ENCODE peak calls at places on chromosomes 13 and 19, in nine cellular contexts. W is mucosa of descending colon; M is WERI-Rb-1; T is suprapubic skin; J is kidney epithelial cell; P is Jurkat, Clone E6-1; F is lower leg skin; H is fibroblast of mammary gland; S is AG10803. R is an unnamed sample.

GRCh38 chr13:99677388-99677951 is 176.2 kb downstream of the TM9SF2 start:
- DNase-seq in W (no peak), M (no peak), T (no peak), J (no peak), P (no peak), F (no peak), H (peak; percentile 46), S (no peak), R (no peak)

GRCh38 chr19:6059996-6060599 is 50.2 kb downstream of the RFX2 start:
- DNase-seq in W (no peak), M (no peak), T (no peak), J (no peak), P (no peak), F (peak; percentile 67), H (no peak), S (no peak), R (no peak)

GRCh38 chr13:62167650-62168172 is 752.1 kb upstream of the PCDH20 start:
- DNase-seq in W (no peak), M (no peak), T (no peak), J (no peak), P (no peak), F (no peak), H (no peak), S (no peak), R (no peak)

GRCh38 chr13:99258946-99259345 is 767 bp upstream of the GPR18 start:
- DNase-seq in W (no peak), M (no peak), T (no peak), J (no peak), P (no peak), F (no peak), H (no peak), S (no peak), R (no peak)

GRCh38 chr19:30049226-30049625 is 107.2 kb downstream of the URI1 start:
- DNase-seq in W (no peak), M (no peak), T (no peak), J (no peak), P (no peak), F (no peak), H (no peak), S (no peak), R (no peak)

GRCh38 chr13:40388617-40389016 is 277.8 kb downstream of the FOXO1 start:
- DNase-seq in W (peak; percentile 81), M (no peak), T (no peak), J (no peak), P (peak; percentile 94), F (no peak), H (no peak), S (peak; percentile 13), R (no peak)

GRCh38 chr19:35143231-35143715 is at the start of gene FXYD7:
- DNase-seq in W (peak; percentile 73), M (peak; percentile 32), T (no peak), J (no peak), P (no peak), F (no peak), H (no peak), S (no peak), R (no peak)

GRCh38 chr13:91406619-91407018 is 8.2 kb downstream of the GPC5 start:
- DNase-seq in W (no peak), M (peak; percentile 69), T (no peak), J (no peak), P (peak; percentile 41), F (no peak), H (peak; percentile 54), S (peak; percentile 27), R (peak; percentile 35)

GRCh38 chr13:98060282-98060681 is 82.6 kb upstream of the FARP1 start:
- DNase-seq in W (no peak), M (peak; percentile 62), T (no peak), J (no peak), P (no peak), F (no peak), H (peak; percentile 8), S (no peak), R (no peak)

GRCh38 chr13:61275740-61276139 is 139.9 kb downstream of the PCDH20 start:
- DNase-seq in W (no peak), M (no peak), T (no peak), J (no peak), P (no peak), F (no peak), H (no peak), S (no peak), R (no peak)

GRCh38 chr19:36748431-36749275 is 24.0 kb downstream of the ZNF850 start:
- DNase-seq in W (no peak), M (no peak), T (no peak), J (no peak), P (no peak), F (no peak), H (no peak), S (no peak), R (no peak)

GRCh38 chr19:36745870-36746269 is 26.7 kb downstream of the ZNF850 start:
- DNase-seq in W (no peak), M (no peak), T (no peak), J (no peak), P (no peak), F (no peak), H (no peak), S (no peak), R (no peak)

GRCh38 chr19:36750066-36750691 is 22.4 kb downstream of the ZNF850 start:
- DNase-seq in W (no peak), M (no peak), T (no peak), J (no peak), P (no peak), F (no peak), H (no peak), S (no peak), R (no peak)

DNA sequence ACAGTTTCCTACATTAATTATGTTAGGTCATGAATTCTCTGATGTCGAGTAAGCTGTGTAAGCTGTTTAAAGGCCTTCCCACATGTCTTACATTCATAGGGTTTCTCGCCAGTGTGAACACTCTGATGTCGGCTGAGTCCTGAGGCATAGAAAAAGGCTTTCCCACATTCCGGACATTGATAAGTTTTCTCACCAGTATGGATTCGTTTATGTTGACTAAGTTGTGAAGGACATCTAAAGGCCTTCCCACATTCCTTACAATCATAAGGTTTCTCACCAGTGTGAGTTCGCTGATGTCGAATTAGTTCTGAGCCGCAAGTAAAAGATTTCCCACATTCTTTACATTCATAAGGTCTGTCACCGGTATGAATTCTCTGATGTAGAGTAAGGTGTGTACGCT is 24.9 kb downstream of the ZNF850 start:
- DNase-seq in W (no peak), M (no peak), T (no peak), J (no peak), P (no peak), F (no peak), H (no peak), S (no peak), R (no peak)
- H3K4me3 ChIP-seq in W (no peak overlapping the region), M (no peak overlapping the region), T (no peak overlapping the region), J (no peak overlapping the region), P (no peak overlapping the region), F (no peak overlapping the region), H (no peak overlapping the region), S (no peak overlapping the region), R (no peak overlapping the region)

DNA sequence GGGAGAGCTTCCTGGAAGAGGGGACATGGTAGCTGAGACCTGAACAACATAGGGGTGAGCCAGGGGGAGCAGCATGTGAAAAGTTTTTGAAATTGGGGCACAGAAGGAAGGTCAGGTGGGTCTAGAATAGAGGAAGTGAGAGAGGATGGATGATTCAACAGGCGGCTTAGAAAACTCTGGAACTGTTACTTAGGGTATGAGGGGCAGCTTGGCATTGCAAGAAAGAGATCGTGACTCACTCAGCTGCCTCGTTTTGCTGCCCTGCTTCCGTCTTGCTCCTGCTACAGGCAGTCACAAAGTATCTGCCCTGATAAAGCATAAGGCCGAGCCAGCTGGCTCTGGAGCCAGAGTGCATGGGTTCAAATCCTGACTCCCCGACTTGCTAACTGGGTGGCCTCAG is 1.3 kb upstream of the CEACAM20 start:
- DNase-seq in W (no peak), M (no peak), T (no peak), J (no peak), P (no peak), F (no peak), H (peak; percentile 4), S (peak; percentile 11), R (no peak)
- H3K4me3 ChIP-seq in W (no peak overlapping the region), M (no peak overlapping the region), T (no peak overlapping the region), J (no peak overlapping the region), P (no peak overlapping the region), F (no peak overlapping the region), H (no peak overlapping the region), S (no peak overlapping the region), R (no peak overlapping the region)

GRCh38 chr19:9672893-9673292 is 2.0 kb downstream of the ZNF562 start:
- DNase-seq in W (no peak), M (no peak), T (no peak), J (no peak), P (no peak), F (no peak), H (no peak), S (no peak), R (no peak)

GRCh38 chr19:9668544-9668943 is 6.4 kb downstream of the ZNF562 start:
- DNase-seq in W (no peak), M (no peak), T (no peak), J (no peak), P (no peak), F (no peak), H (no peak), S (no peak), R (no peak)

GRCh38 chr19:9673912-9674668 is 810 bp downstream of the ZNF562 start:
- DNase-seq in W (no peak), M (no peak), T (no peak), J (no peak), P (no peak), F (peak; percentile 66), H (peak; percentile 40), S (no peak), R (no peak)

GRCh38 chr19:9674669-9675357 is at the start of gene ZNF562:
- DNase-seq in W (peak; percentile 92), M (peak; percentile 92), T (peak; percentile 91), J (peak; percentile 61), P (peak; percentile 71), F (peak; percentile 97), H (peak; percentile 86), S (peak; percentile 84), R (peak; percentile 24)

GRCh38 chr19:9671654-9672053 is 3.2 kb downstream of the ZNF562 start:
- DNase-seq in W (no peak), M (no peak), T (no peak), J (no peak), P (peak; percentile 37), F (no peak), H (peak; percentile 3), S (no peak), R (no peak)
- H3K4me3 ChIP-seq in W (no peak overlapping the region), M (no peak overlapping the region), T (no peak overlapping the region), J (no peak overlapping the region), P (no peak overlapping the region), F (no peak overlapping the region), H (no peak overlapping the region), S (no peak overlapping the region), R (no peak overlapping the region)

DNA sequence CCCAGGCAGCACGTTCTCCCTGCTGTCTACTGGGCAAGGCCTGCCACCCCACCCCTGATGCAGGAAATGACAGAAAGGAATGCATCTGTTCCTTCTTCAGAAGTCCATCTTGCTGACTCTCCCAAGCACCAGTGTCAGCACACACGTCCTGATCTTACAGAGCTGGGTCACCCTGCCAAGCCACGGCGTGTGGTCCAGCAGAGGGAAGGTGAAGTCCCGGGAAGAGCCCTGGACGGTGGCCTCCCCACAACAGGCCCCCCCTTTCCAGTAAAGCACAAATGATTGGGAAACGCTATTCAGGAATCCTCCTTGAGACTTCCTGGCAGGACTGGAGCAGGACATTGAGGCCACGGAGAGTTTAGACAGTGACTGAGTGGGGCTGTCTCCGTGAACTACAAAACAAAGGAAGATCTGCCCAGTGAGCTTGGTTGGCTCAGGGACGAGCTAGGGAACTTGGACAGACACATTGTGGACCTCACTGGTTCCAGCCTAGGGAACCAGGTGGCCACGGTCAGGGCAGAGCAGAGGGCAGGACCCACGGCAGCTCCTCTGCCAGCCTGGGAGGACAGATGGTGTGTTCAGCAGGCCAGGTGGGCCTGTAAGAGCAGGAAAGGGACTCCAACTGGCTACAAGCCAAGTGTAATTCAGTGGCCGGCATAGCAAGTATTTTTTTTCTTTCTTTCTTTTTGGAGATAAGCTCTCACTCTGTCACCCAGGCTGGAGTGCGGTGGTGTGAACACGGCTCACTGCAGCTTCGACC is 41.7 kb downstream of the ELL start:
- DNase-seq in W (no peak), M (peak; percentile 33), T (peak; percentile 92), J (no peak), P (no peak), F (peak; percentile 96), H (peak; percentile 71), S (peak; percentile 96), R (no peak)
- H3K4me3 ChIP-seq in W (no peak overlapping the region), M (no peak overlapping the region), T (no peak overlapping the region), J (no peak overlapping the region), P (no peak overlapping the region), F (no peak overlapping the region), H (no peak overlapping the region), S (peak overlapping the region; percentile 34), R (no peak overlapping the region)

R was measured in SK-N-MC.